ENCODE peak calls at places on chromosomes 6 and 20, in five cellular contexts. One of them, this sample, is unnamed. For H3K36me3, the result is how much of the 10 kb centered on the place peaks cover.

GRCh38 chr6:13712485-13712990 is 903 bp upstream of the RANBP9 start:
- DNase-seq in K562: no peak
- DNase-seq in HepG2: no peak
- DNase-seq in HCT116: no peak
- DNase-seq in GM12878: no peak
- DNase-seq in this sample: no peak

GRCh38 chr6:4402477-4402976 is 267.2 kb upstream of the ECI2 start:
- DNase-seq in K562: no peak
- DNase-seq in HepG2: peak
- DNase-seq in HCT116: no peak
- DNase-seq in GM12878: no peak
- DNase-seq in this sample: peak

GRCh38 chr6:76466286-76466685 is 393.8 kb upstream of the IMPG1 start:
- DNase-seq in K562: no peak
- DNase-seq in HepG2: no peak
- DNase-seq in HCT116: no peak
- DNase-seq in GM12878: peak
- DNase-seq in this sample: no peak

GRCh38 chr6:47414517-47415167 is 62.9 kb upstream of the CD2AP start:
- DNase-seq in K562: no peak
- DNase-seq in HepG2: peak
- DNase-seq in HCT116: no peak
- DNase-seq in GM12878: peak
- DNase-seq in this sample: peak

GRCh38 chr6:111950661-111951426 is 77.6 kb upstream of the FYN start:
- DNase-seq in K562: no peak
- DNase-seq in HepG2: no peak
- DNase-seq in HCT116: no peak
- DNase-seq in GM12878: no peak
- DNase-seq in this sample: no peak

GRCh38 chr20:23156170-23156841 is 70.2 kb upstream of the CD93 start:
- DNase-seq in K562: no peak
- DNase-seq in HepG2: peak
- DNase-seq in HCT116: peak
- DNase-seq in GM12878: no peak
- DNase-seq in this sample: peak

GRCh38 chr20:61976650-61977332 is 88.9 kb downstream of the TAF4 start:
- DNase-seq in K562: no peak
- DNase-seq in HepG2: no peak
- DNase-seq in HCT116: no peak
- DNase-seq in GM12878: no peak
- DNase-seq in this sample: no peak

GRCh38 chr6:52893221-52893620 is 16.3 kb downstream of the GSTA3 start:
- DNase-seq in K562: no peak
- DNase-seq in HepG2: no peak
- DNase-seq in HCT116: no peak
- DNase-seq in GM12878: no peak
- DNase-seq in this sample: no peak

GRCh38 chr20:50415031-50415515 is 95.1 kb upstream of the PTPN1 start:
- DNase-seq in K562: no peak
- DNase-seq in HepG2: no peak
- DNase-seq in HCT116: peak
- DNase-seq in GM12878: no peak
- DNase-seq in this sample: no peak

GRCh38 chr6:164085552-164086325 is 671.2 kb downstream of the QKI start:
- DNase-seq in K562: no peak
- DNase-seq in HepG2: no peak
- DNase-seq in HCT116: no peak
- DNase-seq in GM12878: no peak
- DNase-seq in this sample: no peak

GRCh38 chr6:143902827-143903226 is 38.6 kb downstream of the ZC2HC1B start:
- DNase-seq in K562: no peak
- DNase-seq in HepG2: no peak
- DNase-seq in HCT116: no peak
- DNase-seq in GM12878: no peak
- DNase-seq in this sample: no peak

GRCh38 chr20:14142171-14142570 is 146.9 kb downstream of the MACROD2 start:
- DNase-seq in K562: no peak
- DNase-seq in HepG2: peak
- DNase-seq in HCT116: peak
- DNase-seq in GM12878: peak
- DNase-seq in this sample: peak

GRCh38 chr6:31525932-31526591 is 2.7 kb upstream of the MCCD1 start:
- DNase-seq in K562: peak
- DNase-seq in HepG2: no peak
- DNase-seq in HCT116: no peak
- DNase-seq in GM12878: no peak
- DNase-seq in this sample: no peak

GRCh38 chr20:53922901-53923314 is 147.5 kb downstream of the BCAS1 start:
- DNase-seq in K562: no peak
- DNase-seq in HepG2: no peak
- DNase-seq in HCT116: no peak
- DNase-seq in GM12878: no peak
- DNase-seq in this sample: no peak

GRCh38 chr6:10409766-10410209 is 5.1 kb downstream of the TFAP2A start:
- DNase-seq in K562: no peak
- DNase-seq in HepG2: no peak
- DNase-seq in HCT116: no peak
- DNase-seq in GM12878: no peak
- DNase-seq in this sample: no peak

GRCh38 chr20:63487781-63488241 is 11.1 kb downstream of the EEF1A2 start:
- DNase-seq in K562: no peak
- DNase-seq in HepG2: no peak
- DNase-seq in HCT116: no peak
- DNase-seq in GM12878: no peak
- DNase-seq in this sample: no peak

DNA sequence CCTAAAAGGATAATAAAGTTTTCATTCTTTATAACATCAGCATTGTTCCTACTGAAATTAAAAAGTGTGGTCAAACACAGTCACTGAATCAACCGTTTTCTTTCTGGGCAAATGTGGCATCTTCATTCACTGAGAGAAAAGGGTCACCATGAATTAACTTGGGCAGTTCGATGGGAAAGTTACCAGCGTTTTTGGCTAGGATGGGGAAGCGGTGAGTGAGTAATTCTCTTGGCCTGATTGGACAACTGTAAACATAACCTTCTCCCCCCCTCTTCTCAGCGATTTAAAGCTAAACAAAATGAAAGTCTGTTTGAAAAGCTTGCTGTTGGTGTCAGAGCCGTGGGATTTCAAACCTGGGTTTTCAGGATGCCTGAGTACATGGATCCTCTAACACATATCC is 181.9 kb downstream of the SASH1 start:
- DNase-seq in K562: no peak
- DNase-seq in HepG2: no peak
- DNase-seq in HCT116: no peak
- DNase-seq in GM12878: no peak
- DNase-seq in this sample: no peak
- TF ChIP-seq SIN3A in K562: no peak
- TF ChIP-seq SIN3A in HepG2: no peak
- TF ChIP-seq SIN3A in HCT116: no peak
- TF ChIP-seq SIN3A in GM12878: no peak
- TF ChIP-seq SIN3A in this sample: no peak

GRCh38 chr20:17964632-17965031 is 4.0 kb downstream of the SNX5 start:
- DNase-seq in K562: no peak
- DNase-seq in HepG2: no peak
- DNase-seq in HCT116: no peak
- DNase-seq in GM12878: no peak
- DNase-seq in this sample: no peak

GRCh38 chr20:17963114-17963897 is 5.3 kb downstream of the SNX5 start:
- DNase-seq in K562: no peak
- DNase-seq in HepG2: no peak
- DNase-seq in HCT116: no peak
- DNase-seq in GM12878: no peak
- DNase-seq in this sample: no peak

GRCh38 chr20:17966432-17967312 is 1.9 kb downstream of the SNX5 start:
- DNase-seq in K562: no peak
- DNase-seq in HepG2: peak
- DNase-seq in HCT116: no peak
- DNase-seq in GM12878: no peak
- DNase-seq in this sample: peak

GRCh38 chr20:17964073-17964472 is 4.5 kb downstream of the SNX5 start:
- DNase-seq in K562: no peak
- DNase-seq in HepG2: no peak
- DNase-seq in HCT116: no peak
- DNase-seq in GM12878: no peak
- DNase-seq in this sample: no peak

DNA sequence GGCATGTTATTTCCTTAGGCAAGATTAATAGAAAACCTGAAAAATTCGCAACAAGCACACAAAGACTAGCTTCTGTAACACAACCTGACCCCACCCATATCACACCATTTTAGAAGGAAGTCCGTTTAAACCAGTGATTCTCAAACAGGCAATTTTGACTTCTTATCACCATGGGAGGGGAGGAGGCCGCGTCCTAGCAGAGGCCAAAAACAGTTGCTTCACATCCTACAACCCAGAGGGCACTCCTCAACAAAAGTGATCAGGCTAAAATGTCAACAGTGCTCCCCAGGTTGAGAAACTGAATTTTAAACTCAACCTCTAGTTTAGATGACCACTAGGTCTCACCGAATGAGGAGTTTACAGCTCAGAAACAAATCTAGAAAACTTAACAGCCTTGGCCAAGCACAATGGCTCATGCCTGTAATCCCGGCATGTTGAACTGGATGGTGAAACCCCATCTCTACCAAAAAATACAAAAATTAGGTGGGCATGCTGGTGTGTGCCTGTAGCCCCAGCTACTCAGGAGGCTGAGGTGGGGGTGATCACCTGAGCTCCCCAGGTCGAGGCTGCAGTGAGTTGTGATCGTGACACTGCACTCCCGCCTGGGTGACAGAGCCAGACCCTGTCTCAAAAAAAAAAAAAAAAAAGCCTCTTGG is 3.4 kb downstream of the SNX5 start:
- DNase-seq in K562: no peak
- DNase-seq in HepG2: peak
- DNase-seq in HCT116: no peak
- DNase-seq in GM12878: no peak
- DNase-seq in this sample: no peak
- H3K36me3 ChIP-seq in K562: half or more
- H3K36me3 ChIP-seq in HepG2: under half
- H3K36me3 ChIP-seq in HCT116: under half
- H3K36me3 ChIP-seq in GM12878: under half
- H3K36me3 ChIP-seq in this sample: under half

DNA sequence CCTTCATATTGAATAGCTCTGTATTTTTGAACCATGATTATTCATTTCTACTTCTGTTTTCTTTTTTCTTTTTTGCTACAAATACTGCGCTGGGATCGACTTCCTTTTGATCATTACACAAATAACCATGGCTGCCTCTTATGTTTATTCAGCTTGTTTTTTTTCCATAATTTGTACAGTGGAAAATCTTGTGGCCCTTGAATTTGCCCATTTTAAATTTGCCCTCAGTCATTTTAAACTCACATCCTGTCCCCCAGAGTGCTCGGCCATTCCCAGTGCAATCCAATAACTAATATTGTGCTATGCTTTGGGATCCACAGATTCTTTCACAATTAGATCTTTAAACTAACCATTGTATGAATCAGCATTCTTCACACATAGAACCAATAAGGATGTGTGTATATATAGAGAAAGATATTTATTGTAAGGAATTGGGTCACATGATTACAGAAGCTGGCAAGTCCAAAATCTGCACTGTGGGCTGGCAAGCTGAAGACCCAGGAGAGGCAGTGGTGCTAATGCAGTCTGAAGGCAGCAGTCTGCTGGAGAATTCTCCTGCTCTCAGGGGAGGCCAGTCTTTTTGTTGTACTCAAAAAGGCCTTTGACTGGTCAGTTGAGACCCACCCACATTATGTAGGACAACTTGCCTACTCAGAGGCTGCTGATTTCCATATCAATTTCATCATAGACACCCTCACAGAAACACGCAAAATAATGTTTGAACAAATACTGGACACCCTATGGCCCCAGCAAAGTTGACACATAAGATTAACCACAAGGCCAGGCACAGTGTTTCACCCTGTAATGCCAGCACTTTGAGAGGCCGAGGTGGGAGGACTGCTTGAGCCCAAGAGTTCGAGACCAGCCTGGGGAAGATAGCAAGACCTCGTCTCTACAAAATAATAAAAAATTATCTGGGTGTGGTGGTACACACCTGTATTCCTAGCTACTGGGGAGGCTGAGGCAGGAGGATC is 147.1 kb downstream of the MTHFD1L start:
- DNase-seq in K562: no peak
- DNase-seq in HepG2: peak
- DNase-seq in HCT116: no peak
- DNase-seq in GM12878: no peak
- DNase-seq in this sample: no peak
- TF ChIP-seq SIN3A in K562: no peak
- TF ChIP-seq SIN3A in HepG2: no peak
- TF ChIP-seq SIN3A in HCT116: no peak
- TF ChIP-seq SIN3A in GM12878: no peak
- TF ChIP-seq SIN3A in this sample: no peak

GRCh38 chr6:152313542-152314482 is 323.4 kb downstream of the SYNE1 start:
- DNase-seq in K562: no peak
- DNase-seq in HepG2: peak
- DNase-seq in HCT116: no peak
- DNase-seq in GM12878: no peak
- DNase-seq in this sample: no peak
- H3K36me3 ChIP-seq in K562: under half
- H3K36me3 ChIP-seq in HepG2: under half
- H3K36me3 ChIP-seq in HCT116: under half
- H3K36me3 ChIP-seq in GM12878: under half
- H3K36me3 ChIP-seq in this sample: under half

GRCh38 chr6:166618866-166619761 is 7.9 kb downstream of the RPS6KA2 start:
- DNase-seq in K562: no peak
- DNase-seq in HepG2: no peak
- DNase-seq in HCT116: no peak
- DNase-seq in GM12878: no peak
- DNase-seq in this sample: no peak

GRCh38 chr6:166620478-166621113 is 6.5 kb downstream of the RPS6KA2 start:
- DNase-seq in K562: no peak
- DNase-seq in HepG2: no peak
- DNase-seq in HCT116: no peak
- DNase-seq in GM12878: no peak
- DNase-seq in this sample: no peak

GRCh38 chr6:166618251-166618650 is 8.8 kb downstream of the RPS6KA2 start:
- DNase-seq in K562: no peak
- DNase-seq in HepG2: no peak
- DNase-seq in HCT116: no peak
- DNase-seq in GM12878: no peak
- DNase-seq in this sample: no peak

GRCh38 chr6:166621114-166621540 is 5.9 kb downstream of the RPS6KA2 start:
- DNase-seq in K562: no peak
- DNase-seq in HepG2: no peak
- DNase-seq in HCT116: no peak
- DNase-seq in GM12878: no peak
- DNase-seq in this sample: no peak

GRCh38 chr6:166619912-166620311 is 7.1 kb downstream of the RPS6KA2 start:
- DNase-seq in K562: no peak
- DNase-seq in HepG2: no peak
- DNase-seq in HCT116: no peak
- DNase-seq in GM12878: no peak
- DNase-seq in this sample: no peak
- TF ChIP-seq SIN3A in K562: no peak
- TF ChIP-seq SIN3A in HepG2: no peak
- TF ChIP-seq SIN3A in HCT116: no peak
- TF ChIP-seq SIN3A in GM12878: no peak
- TF ChIP-seq SIN3A in this sample: no peak